ENCODE peak calls at places on chromosomes 6 and 20, in eight cellular contexts. R, L, K, Z, U, H, X and T are unnamed samples. For H3K4me1, the result is how much of the 10 kb centered on the place peaks cover.

GRCh38 chr6:167975449-167975848 is 22.0 kb upstream of the KIF25 start:
- DNase-seq in R (no peak), L (no peak), K (no peak), Z (no peak), U (no peak), H (no peak), X (no peak), T (no peak)

GRCh38 chr6:27156874-27157460 is 90.5 kb upstream of the PRSS16 start:
- DNase-seq in R (no peak), L (no peak), K (no peak), Z (no peak), U (no peak), H (peak), X (no peak), T (no peak)

GRCh38 chr6:140554421-140554820 is 1180.0 kb upstream of the CITED2 start:
- DNase-seq in R (no peak), L (no peak), K (no peak), Z (no peak), U (no peak), H (no peak), X (peak), T (no peak)

GRCh38 chr6:38091626-38092025 is 272.1 kb downstream of the ZFAND3 start:
- DNase-seq in R (no peak), L (peak), K (no peak), Z (no peak), U (no peak), H (no peak), X (no peak), T (no peak)

GRCh38 chr6:15817100-15817499 is 154.3 kb upstream of the DTNBP1 start:
- DNase-seq in R (no peak), L (no peak), K (no peak), Z (no peak), U (no peak), H (no peak), X (no peak), T (no peak)

GRCh38 chr6:110421749-110422443 is 6.5 kb upstream of the DDO start:
- DNase-seq in R (no peak), L (no peak), K (no peak), Z (no peak), U (no peak), H (no peak), X (no peak), T (no peak)

GRCh38 chr6:1502041-1502440 is 107.7 kb upstream of the FOXC1 start:
- DNase-seq in R (no peak), L (no peak), K (no peak), Z (no peak), U (no peak), H (no peak), X (no peak), T (no peak)

GRCh38 chr20:24389686-24390085 is 79.7 kb upstream of the SYNDIG1 start:
- DNase-seq in R (peak), L (no peak), K (no peak), Z (no peak), U (no peak), H (no peak), X (no peak), T (no peak)

GRCh38 chr6:38404355-38404754 is 235.4 kb downstream of the BTBD9 start:
- DNase-seq in R (no peak), L (no peak), K (no peak), Z (no peak), U (no peak), H (no peak), X (no peak), T (no peak)

GRCh38 chr6:76275746-76276145 is 203.3 kb upstream of the IMPG1 start:
- DNase-seq in R (no peak), L (no peak), K (no peak), Z (no peak), U (no peak), H (peak), X (peak), T (no peak)

GRCh38 chr6:111734068-111734825 is 128.6 kb upstream of the TRAF3IP2 start:
- DNase-seq in R (no peak), L (no peak), K (no peak), Z (no peak), U (no peak), H (no peak), X (no peak), T (no peak)

GRCh38 chr6:9862603-9863167 is 552.2 kb downstream of the TFAP2A start:
- DNase-seq in R (no peak), L (no peak), K (no peak), Z (no peak), U (no peak), H (no peak), X (no peak), T (no peak)

GRCh38 chr6:12062605-12063004 is 50.5 kb downstream of the HIVEP1 start:
- DNase-seq in R (no peak), L (no peak), K (no peak), Z (no peak), U (no peak), H (no peak), X (no peak), T (no peak)

GRCh38 chr6:167105060-167105459 is 17.8 kb upstream of the CCR6 start:
- DNase-seq in R (no peak), L (no peak), K (no peak), Z (no peak), U (no peak), H (no peak), X (no peak), T (no peak)

GRCh38 chr6:41984623-41985022 is 43.0 kb upstream of the CCND3 start:
- DNase-seq in R (no peak), L (no peak), K (no peak), Z (no peak), U (no peak), H (no peak), X (no peak), T (no peak)

GRCh38 chr6:28880894-28881780 is 42.6 kb downstream of the TRIM27 start:
- DNase-seq in R (peak), L (peak), K (peak), Z (no peak), U (peak), H (peak), X (peak), T (no peak)

GRCh38 chr6:131950767-131951575 is at the start of gene CCN2:
- DNase-seq in R (peak), L (peak), K (peak), Z (peak), U (peak), H (peak), X (peak), T (no peak)

GRCh38 chr6:105136433-105137350 is 43.1 kb downstream of the POPDC3 start:
- DNase-seq in R (peak), L (peak), K (peak), Z (no peak), U (peak), H (peak), X (no peak), T (no peak)

GRCh38 chr6:29696147-29697129 is 15.5 kb upstream of the ZFP57 start:
- DNase-seq in R (no peak), L (no peak), K (peak), Z (no peak), U (peak), H (peak), X (peak), T (no peak)

GRCh38 chr6:156256161-156256560 is 521.0 kb upstream of the ARID1B start:
- DNase-seq in R (no peak), L (no peak), K (no peak), Z (no peak), U (no peak), H (no peak), X (no peak), T (no peak)

GRCh38 chr6:31115941-31116560 is 1.5 kb downstream of the PSORS1C1 start:
- DNase-seq in R (no peak), L (no peak), K (no peak), Z (no peak), U (no peak), H (no peak), X (no peak), T (no peak)

GRCh38 chr6:35601331-35602132 is 87.2 kb downstream of the FKBP5 start:
- DNase-seq in R (no peak), L (peak), K (peak), Z (peak), U (no peak), H (peak), X (peak), T (no peak)

GRCh38 chr6:156449128-156449527 is 328.1 kb upstream of the ARID1B start:
- DNase-seq in R (no peak), L (no peak), K (no peak), Z (no peak), U (no peak), H (no peak), X (no peak), T (no peak)

GRCh38 chr6:45590225-45590624 is 212.5 kb upstream of the SUPT3H start:
- DNase-seq in R (no peak), L (no peak), K (no peak), Z (no peak), U (peak), H (no peak), X (peak), T (no peak)

GRCh38 chr6:45591306-45591705 is 213.6 kb upstream of the SUPT3H start:
- DNase-seq in R (no peak), L (no peak), K (no peak), Z (no peak), U (peak), H (no peak), X (peak), T (no peak)

GRCh38 chr6:45587229-45588060 is 209.7 kb upstream of the SUPT3H start:
- DNase-seq in R (no peak), L (no peak), K (no peak), Z (no peak), U (no peak), H (no peak), X (no peak), T (no peak)

GRCh38 chr6:45590751-45591184 is 213.0 kb upstream of the SUPT3H start:
- DNase-seq in R (peak), L (peak), K (no peak), Z (no peak), U (peak), H (no peak), X (peak), T (no peak)

GRCh38 chr6:45589367-45589766 is 211.6 kb upstream of the SUPT3H start:
- DNase-seq in R (no peak), L (no peak), K (no peak), Z (no peak), U (peak), H (no peak), X (peak), T (no peak)
- H3K4me3 ChIP-seq in R (no peak), L (no peak), K (no peak), Z (no peak), U (no peak), H (no peak), X (no peak), T (no peak)

GRCh38 chr20:37417146-37417856 is 71.4 kb downstream of the SRC start:
- DNase-seq in R (no peak), L (no peak), K (no peak), Z (no peak), U (no peak), H (peak), X (no peak), T (no peak)
- H3K4me1 ChIP-seq in R (under half), L (under half), K (under half), Z (under half), U (under half), H (half or more), X (under half), T (under half)

DNA sequence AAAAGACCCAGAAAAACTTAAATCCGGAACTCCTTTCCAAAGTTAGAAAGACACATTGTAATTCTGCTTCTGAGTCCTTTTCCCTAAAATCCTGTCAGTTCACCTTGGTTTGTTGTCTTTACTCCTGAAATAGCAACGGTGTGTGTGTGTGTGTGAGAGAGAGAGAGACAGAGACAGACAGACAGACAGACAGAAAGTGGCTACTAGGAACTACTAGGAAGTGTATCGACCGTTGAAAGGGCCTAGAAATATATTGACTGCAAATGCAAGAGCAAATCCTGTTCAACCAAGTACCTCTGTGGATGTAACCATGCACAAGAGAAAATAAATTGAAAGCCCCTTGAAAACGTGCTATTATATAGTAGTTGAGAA is 100.0 kb upstream of the MLIP start:
- DNase-seq in R (no peak), L (no peak), K (peak), Z (no peak), U (no peak), H (no peak), X (no peak), T (no peak)
- H3K4me3 ChIP-seq in R (no peak), L (no peak), K (no peak), Z (peak), U (no peak), H (no peak), X (no peak), T (no peak)

GRCh38 chr6:37051138-37052026 is 45.9 kb downstream of the FGD2 start:
- DNase-seq in R (peak), L (peak), K (peak), Z (peak), U (peak), H (peak), X (peak), T (peak)

GRCh38 chr6:37054580-37054979 is 49.1 kb downstream of the FGD2 start:
- DNase-seq in R (no peak), L (no peak), K (no peak), Z (no peak), U (no peak), H (no peak), X (no peak), T (no peak)

GRCh38 chr6:37052027-37052628 is 46.7 kb downstream of the FGD2 start:
- DNase-seq in R (no peak), L (peak), K (no peak), Z (no peak), U (peak), H (peak), X (no peak), T (no peak)

GRCh38 chr6:37054171-37054570 is 48.7 kb downstream of the FGD2 start:
- DNase-seq in R (no peak), L (no peak), K (no peak), Z (no peak), U (no peak), H (no peak), X (no peak), T (no peak)

GRCh38 chr6:37053683-37054082 is 48.2 kb downstream of the FGD2 start:
- DNase-seq in R (no peak), L (peak), K (no peak), Z (no peak), U (no peak), H (no peak), X (no peak), T (no peak)
- H3K4me1 ChIP-seq in R (under half), L (under half), K (under half), Z (under half), U (under half), H (under half), X (under half), T (half or more)

DNA sequence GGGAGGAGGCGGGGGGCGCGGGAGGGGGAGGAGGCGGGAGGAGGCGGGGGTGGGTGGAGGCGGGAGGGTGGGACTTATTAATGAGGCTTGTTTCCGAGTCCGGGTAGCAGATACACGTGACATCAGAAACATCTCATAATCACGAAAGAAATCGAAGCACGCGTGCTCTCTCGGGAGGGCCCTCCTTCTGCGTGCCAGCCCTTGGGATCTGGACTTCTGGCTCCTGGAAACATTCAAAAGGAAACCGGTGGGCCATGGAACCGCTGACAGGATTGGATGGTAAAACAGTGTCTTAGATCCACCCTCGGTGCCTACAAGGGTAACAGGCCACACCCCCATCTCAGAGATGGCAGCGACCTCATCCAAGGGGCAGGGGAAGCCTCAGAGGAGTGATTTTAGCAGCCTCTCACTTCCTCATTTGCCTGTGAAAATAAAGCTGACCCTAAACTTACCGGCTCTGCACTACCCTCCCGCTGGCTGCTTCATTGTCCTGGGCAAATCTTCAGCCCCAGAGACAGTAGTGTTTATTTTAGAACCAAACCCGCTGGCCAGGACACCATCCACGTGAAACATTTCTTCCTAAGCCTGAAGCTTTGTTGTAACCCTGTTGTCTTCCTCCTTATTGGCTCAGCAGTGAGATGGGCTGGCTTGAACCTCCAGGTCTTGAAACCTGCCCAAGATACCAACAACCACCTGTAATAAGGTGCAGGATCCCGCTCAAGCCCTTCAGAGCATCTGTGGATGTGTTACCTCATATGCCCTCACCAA is 97.5 kb downstream of the PSMG4 start:
- DNase-seq in R (peak), L (peak), K (peak), Z (peak), U (peak), H (peak), X (peak), T (peak)
- H3K4me3 ChIP-seq in R (peak), L (peak), K (no peak), Z (peak), U (peak), H (peak), X (peak), T (peak)

DNA sequence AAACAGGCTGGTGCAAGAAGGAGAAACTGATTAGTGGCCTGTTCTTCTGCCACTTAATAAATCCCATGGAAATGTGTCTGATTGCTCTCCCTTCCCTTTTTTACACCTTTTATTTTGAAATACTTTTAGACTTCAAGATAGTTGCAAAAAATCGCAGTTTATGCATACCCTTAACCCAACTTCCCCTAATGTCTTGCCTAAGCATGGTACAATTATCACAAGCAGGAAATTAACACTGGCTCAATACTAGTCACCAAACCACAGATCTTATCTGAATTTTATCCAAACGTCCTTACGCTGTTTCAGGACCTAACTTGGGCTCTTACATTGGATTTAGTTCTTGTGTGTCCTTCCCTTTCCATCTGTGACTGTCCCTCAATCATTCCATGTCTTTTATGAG is 146.4 kb downstream of the ZNF217 start:
- DNase-seq in R (no peak), L (no peak), K (no peak), Z (no peak), U (no peak), H (no peak), X (no peak), T (no peak)
- H3K4me1 ChIP-seq in R (under half), L (under half), K (under half), Z (under half), U (under half), H (under half), X (under half), T (under half)